ENCODE peak calls at places on chromosomes 1 and 21, in ten cellular contexts. J is astrocyte of the cerebellum, M is brain microvascular endothelial cell, D is astrocyte, S is IMR-90, E is tibial nerve, T is cardiac fibroblast, C is fibroblast of lung, L is AG10803, Y is HFF-Myc. N is an unnamed sample.

GRCh38 chr1:83676106-83676505 is 322.8 kb downstream of the TTLL7 start:
- DNase-seq in Y (no peak), C (no peak), M (no peak), S (no peak), L (no peak), J (no peak), E (no peak), T (no peak), D (no peak), N (no peak)

GRCh38 chr1:209787551-209787950 is 3.2 kb upstream of the C1orf74 start:
- DNase-seq in S (peak; percentile 41), Y (no peak), M (no peak), L (peak; percentile 28), D (no peak), E (no peak), C (no peak), T (peak; percentile 59), J (no peak), N (no peak)

GRCh38 chr1:109306832-109307362 is at the start of gene MYBPHL:
- DNase-seq in T (no peak), C (no peak), S (no peak), L (no peak), M (no peak), J (no peak), Y (no peak), D (no peak), E (no peak), N (no peak)

GRCh38 chr1:71964188-71964587 is 318.2 kb downstream of the NEGR1 start:
- DNase-seq in E (no peak), M (peak; percentile 1), Y (no peak), L (no peak), T (no peak), S (peak; percentile 34), D (peak; percentile 41), J (no peak), C (peak; percentile 58), N (no peak)

GRCh38 chr1:158819461-158820443 is 11.4 kb upstream of the MNDA start:
- DNase-seq in T (peak; percentile 34), J (no peak), S (no peak), Y (no peak), L (no peak), C (peak; percentile 14), D (peak; percentile 8), M (peak; percentile 26), E (no peak), N (peak; percentile 72)

GRCh38 chr1:179779645-179780272 is 36.7 kb downstream of the FAM163A start:
- DNase-seq in S (no peak), Y (no peak), T (peak; percentile 56), J (no peak), D (peak; percentile 4), E (no peak), L (peak; percentile 5), M (peak; percentile 37), C (peak; percentile 7), N (no peak)

GRCh38 chr1:181593042-181593441 is 109.7 kb downstream of the CACNA1E start:
- DNase-seq in C (no peak), E (no peak), T (no peak), J (no peak), D (no peak), S (no peak), Y (no peak), M (no peak), L (no peak), N (no peak)

GRCh38 chr21:26844258-26845065 is 747 bp downstream of the ADAMTS1 start:
- DNase-seq in T (peak; percentile 62), S (peak; percentile 22), J (no peak), M (peak; percentile 21), D (peak; percentile 37), C (peak; percentile 56), Y (no peak), E (peak; percentile 21), L (peak; percentile 44), N (no peak)

GRCh38 chr1:204363335-204364114 is 3.8 kb upstream of the PLEKHA6 start:
- DNase-seq in L (peak; percentile 61), T (peak; percentile 80), E (peak; percentile 37), S (peak; percentile 71), M (peak; percentile 51), D (peak; percentile 41), Y (peak; percentile 56), C (peak; percentile 57), J (peak; percentile 35), N (peak; percentile 82)

GRCh38 chr1:61085191-61086086 is 3.1 kb downstream of the NFIA start:
- DNase-seq in S (no peak), C (no peak), M (no peak), L (no peak), J (no peak), Y (no peak), E (no peak), T (peak; percentile 9), D (no peak), N (no peak)

GRCh38 chr1:61087574-61087973 is 5.2 kb downstream of the NFIA start:
- DNase-seq in E (no peak), T (peak; percentile 28), D (no peak), Y (no peak), C (no peak), L (no peak), S (no peak), J (no peak), M (no peak), N (no peak)

GRCh38 chr1:61084560-61084991 is 2.2 kb downstream of the NFIA start:
- DNase-seq in M (no peak), E (no peak), C (no peak), T (peak; percentile 27), L (no peak), S (no peak), D (no peak), Y (no peak), J (no peak), N (no peak)

GRCh38 chr1:61088163-61088840 is 5.9 kb downstream of the NFIA start:
- DNase-seq in S (no peak), M (no peak), T (no peak), J (no peak), D (no peak), Y (no peak), C (no peak), L (no peak), E (no peak), N (no peak)

GRCh38 chr1:61086245-61086644 is 3.9 kb downstream of the NFIA start:
- DNase-seq in L (no peak), S (no peak), E (no peak), M (no peak), T (no peak), D (no peak), Y (no peak), J (no peak), C (no peak), N (no peak)
- H3K4me3 ChIP-seq in L (no peak overlapping the region), S (no peak overlapping the region), E (no peak overlapping the region), M (no peak overlapping the region), T (no peak overlapping the region), D (no peak overlapping the region), Y (no peak overlapping the region), J (no peak overlapping the region), C (no peak overlapping the region), N (no peak overlapping the region)

DNA sequence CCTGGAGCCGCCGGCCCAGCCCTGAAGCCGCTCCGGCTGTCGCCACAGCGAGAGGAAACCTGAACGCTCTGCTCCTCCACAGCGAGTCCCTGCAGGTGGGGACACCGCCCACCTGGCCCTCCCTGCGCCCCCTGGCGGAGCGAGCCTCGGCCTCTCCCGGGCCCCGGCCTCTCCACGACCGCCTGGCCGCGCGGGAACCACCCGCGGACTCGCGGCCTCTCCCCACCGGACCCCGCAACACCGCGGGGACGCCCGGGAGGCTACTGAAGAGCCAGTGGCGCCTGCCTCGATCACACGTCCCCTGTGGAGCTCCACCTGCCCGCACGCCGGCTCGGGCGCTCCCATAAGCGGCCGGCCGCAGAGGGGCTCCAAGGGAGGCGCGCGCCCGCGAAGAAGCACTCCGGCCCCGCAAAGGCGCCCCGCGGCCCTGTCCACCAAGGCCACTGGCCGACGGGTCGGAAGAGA is 109.6 kb downstream of the KCNN3 start:
- DNase-seq in Y (no peak), M (no peak), C (no peak), J (no peak), E (no peak), L (no peak), T (no peak), S (no peak), D (no peak), N (no peak)
- H3K4me3 ChIP-seq in Y (no peak overlapping the region), M (peak overlapping the region; percentile 20), C (no peak overlapping the region), J (peak overlapping the region; percentile 14), E (no peak overlapping the region), L (no peak overlapping the region), T (no peak overlapping the region), S (no peak overlapping the region), D (no peak overlapping the region), N (peak overlapping the region; percentile 20)

DNA sequence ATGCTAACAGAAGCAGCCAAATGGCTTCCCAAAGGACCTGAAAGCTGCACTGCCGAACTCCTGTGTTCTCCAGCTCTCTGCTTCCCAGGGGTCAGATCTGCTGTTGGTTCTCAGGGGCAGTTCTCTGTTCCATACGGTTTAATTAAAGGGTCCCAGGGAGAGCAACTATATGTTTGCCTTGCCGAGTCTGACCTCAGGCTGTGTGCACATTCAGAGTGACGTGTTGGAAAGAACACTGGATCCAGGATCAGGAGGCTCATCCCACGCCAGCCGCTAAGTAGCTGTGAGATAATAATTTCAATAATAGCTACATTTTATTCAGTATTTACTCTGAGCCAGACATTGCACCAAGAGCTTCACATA is 23.4 kb downstream of the NENF start:
- DNase-seq in L (no peak), C (no peak), E (no peak), S (no peak), Y (no peak), M (no peak), J (no peak), T (peak; percentile 51), D (no peak), N (no peak)
- H3K4me3 ChIP-seq in L (no peak overlapping the region), C (no peak overlapping the region), E (no peak overlapping the region), S (no peak overlapping the region), Y (no peak overlapping the region), M (no peak overlapping the region), J (no peak overlapping the region), T (no peak overlapping the region), D (no peak overlapping the region), N (no peak overlapping the region)

GRCh38 chr1:213983589-213984386 is 4.0 kb upstream of the PROX1 start:
- DNase-seq in S (no peak), D (no peak), M (no peak), E (no peak), T (no peak), J (no peak), C (no peak), Y (no peak), L (no peak), N (no peak)

GRCh38 chr1:213982814-213983588 is 4.8 kb upstream of the PROX1 start:
- DNase-seq in Y (no peak), J (no peak), E (no peak), M (no peak), L (no peak), C (peak; percentile 13), D (no peak), S (no peak), T (no peak), N (no peak)

GRCh38 chr1:213984387-213985180 is 3.2 kb upstream of the PROX1 start:
- DNase-seq in D (no peak), T (no peak), J (no peak), L (no peak), M (no peak), Y (no peak), C (no peak), E (no peak), S (no peak), N (peak; percentile 42)

GRCh38 chr1:213980906-213981305 is 6.9 kb upstream of the PROX1 start:
- DNase-seq in E (no peak), S (no peak), L (no peak), M (no peak), D (no peak), C (no peak), Y (no peak), T (no peak), J (no peak), N (no peak)

GRCh38 chr1:213982515-213982813 is 5.3 kb upstream of the PROX1 start:
- DNase-seq in T (no peak), L (no peak), C (no peak), D (no peak), Y (no peak), M (no peak), S (no peak), E (no peak), J (no peak), N (no peak)
- H3K4me3 ChIP-seq in T (no peak overlapping the region), L (no peak overlapping the region), C (no peak overlapping the region), D (peak overlapping the region; percentile 54), Y (no peak overlapping the region), M (no peak overlapping the region), S (no peak overlapping the region), E (no peak overlapping the region), J (peak overlapping the region; percentile 36), N (no peak overlapping the region)

N was measured in Jurkat, Clone E6-1.